ENCODE peak calls at places on chromosomes 12 and 14, in seven cellular contexts. S is H1, U is H9, V is mesendoderm, Y is neuronal stem cell, K is trophoblast cell, H is mesenchymal stem cell. E is an unnamed sample.

GRCh38 chr12:58969227-58969626 is 48.9 kb upstream of the LRIG3 start:
- DNase-seq in S (no peak), U (no peak), V (no peak), Y (no peak), K (no peak), H (no peak), E (no peak)

GRCh38 chr12:120439646-120440247 is 1.8 kb downstream of the COX6A1 start:
- DNase-seq in S (no peak), U (peak), V (peak), Y (peak), K (no peak), H (peak), E (peak)

GRCh38 chr14:92352158-92352985 is 29.4 kb downstream of the SLC24A4 start:
- DNase-seq in S (peak), U (peak), V (peak), Y (peak), K (peak), H (no peak), E (no peak)

GRCh38 chr14:101007765-101008164 is 104.2 kb upstream of the RTL1 start:
- DNase-seq in S (no peak), U (no peak), V (no peak), Y (no peak), K (no peak), H (no peak), E (no peak)

GRCh38 chr12:94205738-94206310 is 57.4 kb downstream of the PLXNC1 start:
- DNase-seq in S (no peak), U (no peak), V (no peak), Y (no peak), K (no peak), H (no peak), E (no peak)

GRCh38 chr12:123767613-123768012 is 5.5 kb downstream of the DNAH10 start:
- DNase-seq in S (no peak), U (no peak), V (no peak), Y (no peak), K (no peak), H (no peak), E (no peak)

GRCh38 chr12:10070380-10070779 is 28.4 kb downstream of the CLEC1A start:
- DNase-seq in S (no peak), U (no peak), V (no peak), Y (no peak), K (no peak), H (no peak), E (no peak)

GRCh38 chr12:109803678-109804077 is 29.5 kb downstream of the TRPV4 start:
- DNase-seq in S (no peak), U (no peak), V (no peak), Y (no peak), K (no peak), H (no peak), E (no peak)

GRCh38 chr14:57617510-57617909 is 123.9 kb upstream of the CCDC198 start:
- DNase-seq in S (peak), U (peak), V (peak), Y (peak), K (no peak), H (no peak), E (no peak)

GRCh38 chr12:99393763-99394162 is 253.8 kb upstream of the GARIN6 start:
- DNase-seq in S (no peak), U (no peak), V (no peak), Y (no peak), K (no peak), H (no peak), E (no peak)

GRCh38 chr12:69739287-69740191 is 879 bp downstream of the RAB3IP start:
- DNase-seq in S (no peak), U (peak), V (peak), Y (peak), K (peak), H (peak), E (peak)

DNA sequence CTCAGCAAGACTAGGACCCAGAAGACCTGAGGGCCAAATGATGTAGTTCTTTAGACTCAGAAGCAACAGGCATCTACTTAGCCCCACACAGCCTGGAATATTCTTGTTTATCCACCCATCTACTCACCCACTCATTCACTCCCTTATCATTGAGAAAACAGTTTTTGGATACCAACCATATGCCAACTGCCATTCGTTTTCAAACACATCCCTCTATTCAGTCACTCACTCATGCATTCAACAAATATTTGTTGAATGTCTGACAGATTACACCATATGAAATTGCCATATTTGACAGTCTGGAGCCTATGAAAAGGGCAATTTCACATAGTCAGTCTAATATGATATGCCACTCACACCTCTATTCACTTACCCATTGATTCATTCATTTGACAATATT is 103.2 kb downstream of the NT5DC3 start:
- DNase-seq in S (no peak), U (no peak), V (no peak), Y (no peak), K (no peak), H (no peak), E (no peak)
- H2BK120ac ChIP-seq in S (no peak), U (no peak), V (no peak), Y (no peak), K (no peak), H (no peak), E (no peak)

GRCh38 chr12:73452672-73453469 is 1084.8 kb upstream of the ATXN7L3B start:
- DNase-seq in S (no peak), U (no peak), V (no peak), Y (no peak), K (no peak), H (peak), E (no peak)
- H2BK120ac ChIP-seq in S (no peak), U (no peak), V (no peak), Y (no peak), K (no peak), H (no peak), E (no peak)

DNA sequence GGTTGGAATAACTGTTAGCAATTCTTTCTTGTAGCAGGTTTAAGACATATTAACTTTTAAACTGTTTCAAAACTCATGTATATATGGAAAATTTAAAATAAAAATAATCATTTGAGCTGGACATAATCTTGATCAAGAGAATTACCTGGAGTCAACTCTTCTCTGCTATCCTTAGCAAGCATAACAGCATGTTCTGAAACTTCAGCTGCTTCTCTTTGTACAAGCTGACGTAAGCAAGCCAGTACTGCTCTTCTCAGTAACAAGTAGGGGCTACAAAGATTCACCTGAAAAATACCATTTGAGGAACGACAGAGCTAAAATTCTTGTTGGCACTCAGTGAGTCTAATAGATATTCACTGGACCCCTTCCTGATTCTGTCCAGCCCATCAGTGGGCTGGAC is 83.0 kb downstream of the HEATR5A start:
- DNase-seq in S (no peak), U (no peak), V (no peak), Y (no peak), K (no peak), H (no peak), E (no peak)
- H2BK120ac ChIP-seq in S (no peak), U (no peak), V (no peak), Y (no peak), K (no peak), H (no peak), E (no peak)

DNA sequence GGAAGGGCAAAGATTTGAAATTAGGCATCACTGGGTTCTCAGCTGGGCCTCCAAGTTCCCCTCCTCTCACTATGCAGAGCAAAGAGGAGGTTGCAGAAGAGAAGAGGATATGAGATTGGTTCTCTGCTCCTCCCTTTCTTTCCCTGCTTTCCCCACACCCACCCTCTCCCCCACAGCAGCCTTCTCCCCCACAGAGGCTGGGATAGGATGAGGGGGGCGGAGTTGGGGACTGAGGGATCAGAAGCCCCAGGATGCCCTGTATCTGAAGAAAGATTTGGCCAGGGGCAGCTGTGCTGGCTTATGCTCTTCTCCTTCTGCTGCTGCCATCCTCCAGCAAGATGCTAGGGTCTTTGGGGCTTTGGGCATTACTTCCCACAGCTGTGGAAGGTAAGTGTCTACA is at the start of gene AMHR2:
- DNase-seq in S (no peak), U (no peak), V (no peak), Y (no peak), K (no peak), H (no peak), E (no peak)
- H2BK120ac ChIP-seq in S (no peak), U (no peak), V (no peak), Y (no peak), K (no peak), H (no peak), E (no peak)

DNA sequence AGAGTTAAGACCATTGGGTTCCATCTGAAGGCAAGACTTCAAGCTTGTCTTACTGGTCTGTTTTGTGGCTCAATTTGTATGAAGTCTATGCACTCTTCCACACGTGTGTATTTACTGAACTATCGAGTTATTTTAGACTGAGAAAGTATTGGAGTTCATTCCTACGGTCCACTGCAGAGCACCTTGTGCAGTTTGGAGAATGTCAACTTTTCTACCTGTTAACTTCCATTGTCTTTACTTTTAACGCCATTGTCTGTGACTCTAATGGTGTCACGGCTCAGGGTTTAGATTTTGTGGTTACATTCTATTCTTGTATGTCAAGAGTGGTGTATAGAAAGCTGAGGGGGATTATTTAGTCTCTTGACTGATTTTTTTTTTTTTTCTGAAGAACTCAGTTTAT is 3.8 kb downstream of the HIF1A start:
- DNase-seq in S (no peak), U (no peak), V (no peak), Y (no peak), K (no peak), H (no peak), E (no peak)
- H2BK120ac ChIP-seq in S (no peak), U (no peak), V (no peak), Y (no peak), K (no peak), H (no peak), E (no peak)

DNA sequence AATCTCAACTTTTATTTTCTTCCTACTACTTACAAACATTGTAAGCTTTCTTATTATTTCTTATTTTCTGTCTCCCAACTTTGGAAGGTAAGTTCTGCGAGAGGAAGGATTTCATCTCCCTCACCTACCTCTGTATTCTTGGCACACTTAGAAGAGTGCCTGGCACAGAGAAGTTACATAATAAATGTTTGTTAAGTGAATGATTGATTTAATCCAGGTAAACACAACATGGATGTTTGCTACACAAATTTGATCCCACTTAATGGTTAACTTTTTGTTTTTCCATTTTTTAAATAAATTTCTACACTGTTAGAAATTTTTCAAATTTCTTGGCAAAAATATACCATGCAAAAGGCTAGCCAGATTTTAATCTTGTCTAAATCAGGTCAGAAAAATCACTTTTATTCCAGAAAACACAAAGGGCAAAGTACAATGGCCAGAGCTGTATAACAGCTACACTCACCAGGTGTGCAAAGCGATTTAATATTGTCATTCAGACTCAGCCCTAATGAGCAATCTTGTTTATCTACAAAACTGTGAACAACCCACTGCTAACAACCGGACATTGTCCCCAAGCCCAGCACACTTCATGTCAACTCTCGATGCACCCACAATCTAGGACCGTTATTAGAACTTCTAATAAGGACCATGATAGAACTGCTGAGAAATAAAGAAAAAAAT is 222.1 kb upstream of the EEA1 start:
- DNase-seq in S (no peak), U (no peak), V (no peak), Y (no peak), K (no peak), H (no peak), E (no peak)
- H2BK120ac ChIP-seq in S (no peak), U (no peak), V (no peak), Y (no peak), K (no peak), H (no peak), E (no peak)

DNA sequence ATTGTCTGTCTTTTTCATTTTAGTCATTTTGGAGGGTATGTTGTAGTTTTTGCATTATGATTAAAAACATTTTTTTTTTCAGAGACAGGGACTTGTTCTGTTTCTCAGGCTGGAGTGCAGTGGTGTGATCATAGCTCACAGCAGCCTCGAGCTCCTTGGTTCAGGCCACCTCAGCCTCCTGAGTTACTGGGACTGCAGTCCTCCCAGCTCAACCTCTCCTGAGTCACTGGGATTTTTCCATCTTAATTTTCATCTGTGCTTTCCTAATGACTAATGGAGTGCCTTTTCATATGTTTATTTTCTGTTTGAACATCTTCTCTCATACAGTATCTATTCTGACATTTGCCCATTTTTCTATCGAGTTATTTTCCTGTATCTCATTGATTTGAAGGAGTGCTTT is 52.6 kb downstream of the DYRK2 start:
- DNase-seq in S (no peak), U (no peak), V (no peak), Y (no peak), K (no peak), H (peak), E (peak)
- H2BK120ac ChIP-seq in S (no peak), U (no peak), V (no peak), Y (no peak), K (no peak), H (no peak), E (no peak)

GRCh38 chr14:103230021-103230420 is 104.0 kb upstream of the EIF5 start:
- DNase-seq in S (no peak), U (no peak), V (no peak), Y (no peak), K (no peak), H (no peak), E (no peak)
- H2BK120ac ChIP-seq in S (no peak), U (no peak), V (no peak), Y (no peak), K (no peak), H (no peak), E (no peak)

E was measured in IMR-90.